ENCODE peak calls at places on chromosomes 4 and X, in four cellular contexts. One of them, this sample, is unnamed. For H3K79me1 and H3K36me3, the result is how much of the 10 kb centered on the place peaks cover.

GRCh38 chr4:84878090-84878489 is 88.4 kb downstream of the WDFY3 start:
- DNase-seq in mesenchymal stem cell: peak
- DNase-seq in H1: no peak
- DNase-seq in IMR-90: peak
- DNase-seq in this sample: peak

GRCh38 chr4:54165438-54165837 is 63.7 kb upstream of the PDGFRA start:
- DNase-seq in H1: no peak
- DNase-seq in mesenchymal stem cell: peak
- DNase-seq in IMR-90: peak
- DNase-seq in this sample: peak

GRCh38 chrX:112053169-112053568 is 29.4 kb downstream of the TRPC5 start:
- DNase-seq in IMR-90: no peak
- DNase-seq in H1: no peak
- DNase-seq in mesenchymal stem cell: no peak
- DNase-seq in this sample: no peak

GRCh38 chrX:41789374-41789773 is 65.4 kb downstream of the GPR82 start:
- DNase-seq in H1: no peak
- DNase-seq in IMR-90: no peak
- DNase-seq in mesenchymal stem cell: no peak
- DNase-seq in this sample: no peak

GRCh38 chr4:154615211-154615610 is 2.8 kb upstream of the FGG start:
- DNase-seq in IMR-90: no peak
- DNase-seq in mesenchymal stem cell: no peak
- DNase-seq in H1: no peak
- DNase-seq in this sample: no peak

GRCh38 chrX:39073131-39073530 is 271.9 kb downstream of the MID1IP1 start:
- DNase-seq in mesenchymal stem cell: no peak
- DNase-seq in H1: no peak
- DNase-seq in IMR-90: no peak
- DNase-seq in this sample: no peak

GRCh38 chr4:125735107-125735506 is 420.4 kb downstream of the FAT4 start:
- DNase-seq in H1: no peak
- DNase-seq in IMR-90: peak
- DNase-seq in mesenchymal stem cell: peak
- DNase-seq in this sample: peak

GRCh38 chrX:122418758-122419157 is 765.3 kb upstream of the GRIA3 start:
- DNase-seq in IMR-90: no peak
- DNase-seq in mesenchymal stem cell: no peak
- DNase-seq in H1: no peak
- DNase-seq in this sample: no peak

GRCh38 chr4:795726-796119 is 30.2 kb downstream of the CPLX1 start:
- DNase-seq in IMR-90: no peak
- DNase-seq in mesenchymal stem cell: no peak
- DNase-seq in H1: no peak
- DNase-seq in this sample: no peak

GRCh38 chr4:153593166-153593565 is 90.9 kb upstream of the TLR2 start:
- DNase-seq in IMR-90: no peak
- DNase-seq in mesenchymal stem cell: no peak
- DNase-seq in H1: no peak
- DNase-seq in this sample: peak

GRCh38 chrX:70979136-70979762 is 48.4 kb upstream of the SLC7A3 start:
- DNase-seq in mesenchymal stem cell: peak
- DNase-seq in IMR-90: peak
- DNase-seq in H1: no peak
- DNase-seq in this sample: peak

GRCh38 chr4:140238353-140239041 is 84.5 kb upstream of the MAML3 start:
- DNase-seq in IMR-90: peak
- DNase-seq in mesenchymal stem cell: no peak
- DNase-seq in H1: no peak
- DNase-seq in this sample: peak

GRCh38 chr4:27049101-27049829 is 188.6 kb downstream of the STIM2 start:
- DNase-seq in mesenchymal stem cell: no peak
- DNase-seq in H1: no peak
- DNase-seq in IMR-90: no peak
- DNase-seq in this sample: no peak

GRCh38 chr4:136864580-136865185 is 667.6 kb downstream of the PCDH18 start:
- DNase-seq in IMR-90: peak
- DNase-seq in H1: no peak
- DNase-seq in mesenchymal stem cell: peak
- DNase-seq in this sample: peak

GRCh38 chr4:159358226-159358625 is 255.3 kb downstream of the RAPGEF2 start:
- DNase-seq in H1: no peak
- DNase-seq in IMR-90: peak
- DNase-seq in mesenchymal stem cell: peak
- DNase-seq in this sample: no peak

GRCh38 chrX:150270622-150271021 is 92.5 kb upstream of the MAMLD1 start:
- DNase-seq in H1: no peak
- DNase-seq in mesenchymal stem cell: no peak
- DNase-seq in IMR-90: no peak
- DNase-seq in this sample: no peak

GRCh38 chr4:87033902-87034301 is 99.1 kb downstream of the AFF1 start:
- DNase-seq in mesenchymal stem cell: no peak
- DNase-seq in H1: no peak
- DNase-seq in IMR-90: no peak
- DNase-seq in this sample: peak

GRCh38 chr4:168263039-168263438 is 55.5 kb downstream of the DDX60 start:
- DNase-seq in mesenchymal stem cell: no peak
- DNase-seq in IMR-90: no peak
- DNase-seq in H1: no peak
- DNase-seq in this sample: no peak

GRCh38 chr4:83855044-83855443 is 319.1 kb downstream of the GPAT3 start:
- DNase-seq in IMR-90: peak
- DNase-seq in H1: no peak
- DNase-seq in mesenchymal stem cell: peak
- DNase-seq in this sample: peak

GRCh38 chrX:97397371-97397770 is 513.7 kb downstream of the RPA4 start:
- DNase-seq in IMR-90: peak
- DNase-seq in mesenchymal stem cell: peak
- DNase-seq in H1: no peak
- DNase-seq in this sample: no peak

GRCh38 chrX:123308663-123309062 is 124.6 kb downstream of the GRIA3 start:
- DNase-seq in H1: no peak
- DNase-seq in mesenchymal stem cell: no peak
- DNase-seq in IMR-90: no peak
- DNase-seq in this sample: no peak

GRCh38 chr4:163350672-163351071 is 7.0 kb downstream of the NPY5R start:
- DNase-seq in mesenchymal stem cell: peak
- DNase-seq in IMR-90: no peak
- DNase-seq in H1: no peak
- DNase-seq in this sample: no peak

GRCh38 chr4:39812500-39812899 is 114.6 kb downstream of the UBE2K start:
- DNase-seq in IMR-90: no peak
- DNase-seq in mesenchymal stem cell: no peak
- DNase-seq in H1: no peak
- DNase-seq in this sample: no peak

GRCh38 chr4:137700751-137701150 is 168.5 kb upstream of the PCDH18 start:
- DNase-seq in H1: no peak
- DNase-seq in IMR-90: peak
- DNase-seq in mesenchymal stem cell: no peak
- DNase-seq in this sample: no peak

GRCh38 chr4:170004656-170005250 is 21.4 kb downstream of the MFAP3L start:
- DNase-seq in IMR-90: no peak
- DNase-seq in H1: no peak
- DNase-seq in mesenchymal stem cell: no peak
- DNase-seq in this sample: peak

GRCh38 chr4:128904821-128905220 is 95.3 kb downstream of the JADE1 start:
- DNase-seq in H1: no peak
- DNase-seq in IMR-90: no peak
- DNase-seq in mesenchymal stem cell: no peak
- DNase-seq in this sample: no peak

GRCh38 chrX:115339441-115340025 is 50.0 kb downstream of the LUZP4 start:
- DNase-seq in H1: no peak
- DNase-seq in IMR-90: peak
- DNase-seq in mesenchymal stem cell: peak
- DNase-seq in this sample: no peak

GRCh38 chrX:45295587-45295986 is 94.9 kb upstream of the DIPK2B start:
- DNase-seq in H1: no peak
- DNase-seq in IMR-90: peak
- DNase-seq in mesenchymal stem cell: peak
- DNase-seq in this sample: no peak

GRCh38 chr4:104294811-104295210 is 199.9 kb downstream of the CXXC4 start:
- DNase-seq in mesenchymal stem cell: no peak
- DNase-seq in IMR-90: no peak
- DNase-seq in H1: no peak
- DNase-seq in this sample: no peak

GRCh38 chrX:11530621-11531020 is 135.1 kb downstream of the ARHGAP6 start:
- DNase-seq in mesenchymal stem cell: peak
- DNase-seq in H1: no peak
- DNase-seq in IMR-90: peak
- DNase-seq in this sample: no peak
- H3K79me1 ChIP-seq in mesenchymal stem cell: under half
- H3K79me1 ChIP-seq in H1: under half
- H3K79me1 ChIP-seq in IMR-90: under half
- H3K79me1 ChIP-seq in this sample: under half

GRCh38 chrX:40720811-40721210 is 14.5 kb downstream of the MED14 start:
- DNase-seq in H1: no peak
- DNase-seq in mesenchymal stem cell: no peak
- DNase-seq in IMR-90: no peak
- DNase-seq in this sample: no peak
- H3K4ac ChIP-seq in H1: no peak
- H3K4ac ChIP-seq in mesenchymal stem cell: no peak
- H3K4ac ChIP-seq in IMR-90: no peak
- H3K4ac ChIP-seq in this sample: no peak

GRCh38 chr4:81436928-81437327 is 34.8 kb downstream of the RASGEF1B start:
- DNase-seq in H1: no peak
- DNase-seq in IMR-90: no peak
- DNase-seq in mesenchymal stem cell: no peak
- DNase-seq in this sample: no peak
- H3K36me3 ChIP-seq in H1: under half
- H3K36me3 ChIP-seq in IMR-90: under half
- H3K36me3 ChIP-seq in mesenchymal stem cell: under half
- H3K36me3 ChIP-seq in this sample: under half

GRCh38 chrX:30781711-30782444 is 107.2 kb downstream of the TAB3 start:
- DNase-seq in mesenchymal stem cell: no peak
- DNase-seq in H1: no peak
- DNase-seq in IMR-90: no peak
- DNase-seq in this sample: no peak

GRCh38 chrX:30779453-30780030 is 109.5 kb downstream of the TAB3 start:
- DNase-seq in mesenchymal stem cell: no peak
- DNase-seq in IMR-90: no peak
- DNase-seq in H1: no peak
- DNase-seq in this sample: no peak

GRCh38 chrX:30777575-30777974 is 111.5 kb downstream of the TAB3 start:
- DNase-seq in mesenchymal stem cell: no peak
- DNase-seq in IMR-90: no peak
- DNase-seq in H1: no peak
- DNase-seq in this sample: no peak
- H3K79me1 ChIP-seq in mesenchymal stem cell: under half
- H3K79me1 ChIP-seq in IMR-90: under half
- H3K79me1 ChIP-seq in H1: under half
- H3K79me1 ChIP-seq in this sample: under half

DNA sequence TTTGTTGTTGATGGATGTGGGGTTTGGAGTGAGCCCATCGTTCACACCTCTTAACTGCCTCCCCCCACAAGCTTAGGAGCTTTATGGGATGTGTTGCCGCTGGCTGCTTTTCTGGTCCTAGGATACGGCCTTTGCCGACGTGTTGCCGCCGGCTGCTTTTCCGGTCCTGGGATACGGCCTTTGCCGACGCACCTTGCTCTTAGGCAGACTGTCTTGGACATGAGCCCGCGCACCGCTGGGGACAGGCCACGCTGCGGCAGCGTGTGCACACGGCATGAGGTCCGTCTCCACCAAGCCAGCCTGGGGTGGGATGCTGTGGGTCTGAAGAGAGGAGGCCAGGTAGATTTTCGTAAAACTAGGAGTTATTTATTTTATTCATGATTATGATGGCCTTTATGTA is 14.2 kb downstream of the RGS12 start:
- DNase-seq in mesenchymal stem cell: no peak
- DNase-seq in IMR-90: no peak
- DNase-seq in H1: no peak
- DNase-seq in this sample: no peak
- H3K4ac ChIP-seq in mesenchymal stem cell: no peak
- H3K4ac ChIP-seq in IMR-90: no peak
- H3K4ac ChIP-seq in H1: no peak
- H3K4ac ChIP-seq in this sample: no peak

DNA sequence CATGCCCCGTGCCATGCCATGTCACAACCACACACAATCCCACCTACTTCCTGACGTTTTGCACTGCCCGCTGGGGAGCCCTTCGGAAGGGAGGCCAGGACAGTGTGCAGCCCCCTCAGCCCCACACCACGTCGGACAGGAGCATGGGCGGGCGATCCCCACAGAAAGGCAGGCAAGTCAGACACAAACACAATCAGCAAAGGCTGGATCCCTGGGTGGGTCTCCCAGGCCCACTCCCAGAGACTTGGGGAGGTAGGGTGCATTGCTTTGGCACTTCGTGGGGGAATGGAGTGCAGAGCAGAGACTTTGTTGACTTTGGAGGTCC is 14.1 kb downstream of the LETM1 start:
- DNase-seq in IMR-90: no peak
- DNase-seq in H1: no peak
- DNase-seq in mesenchymal stem cell: no peak
- DNase-seq in this sample: no peak
- H3K36me3 ChIP-seq in IMR-90: under half
- H3K36me3 ChIP-seq in H1: under half
- H3K36me3 ChIP-seq in mesenchymal stem cell: half or more
- H3K36me3 ChIP-seq in this sample: under half

GRCh38 chrX:103889216-103889615 is 57.2 kb upstream of the RAB9B start:
- DNase-seq in IMR-90: no peak
- DNase-seq in mesenchymal stem cell: no peak
- DNase-seq in H1: no peak
- DNase-seq in this sample: no peak
- H3K79me1 ChIP-seq in IMR-90: under half
- H3K79me1 ChIP-seq in mesenchymal stem cell: under half
- H3K79me1 ChIP-seq in H1: under half
- H3K79me1 ChIP-seq in this sample: under half

DNA sequence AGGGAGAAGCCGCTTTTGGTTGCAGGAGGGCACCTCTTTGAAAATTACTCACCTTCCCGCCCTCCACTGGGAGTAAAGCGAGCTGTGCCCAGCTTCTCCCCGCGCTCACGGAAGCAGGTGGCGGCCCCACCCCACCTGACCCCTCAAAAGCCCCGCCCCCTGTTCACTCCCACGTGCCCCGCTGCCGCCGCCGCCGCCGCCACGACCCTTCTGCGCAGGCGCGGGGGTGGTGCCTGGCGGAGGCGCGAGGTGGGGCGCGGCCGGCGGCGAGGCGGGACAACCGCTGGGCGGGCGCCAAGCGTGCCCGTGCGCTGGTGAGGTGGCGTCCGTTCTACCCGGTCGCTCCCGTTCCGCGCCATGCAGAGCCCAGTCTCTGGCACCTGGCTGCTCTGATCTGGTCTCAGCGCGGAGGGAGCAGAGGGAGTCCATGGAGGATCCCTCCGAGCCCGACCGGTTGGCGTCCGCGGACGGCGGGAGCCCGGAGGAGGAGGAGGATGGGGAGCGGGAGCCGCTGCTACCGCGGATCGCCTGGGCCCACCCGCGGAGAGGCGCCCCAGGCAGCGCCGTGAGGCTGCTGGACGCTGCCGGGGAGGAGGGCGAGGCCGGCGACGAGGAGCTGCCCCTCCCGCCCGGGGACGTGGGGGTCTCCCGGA is at the start of gene PI4K2B:
- DNase-seq in IMR-90: peak
- DNase-seq in H1: peak
- DNase-seq in mesenchymal stem cell: peak
- DNase-seq in this sample: peak
- H3K4ac ChIP-seq in IMR-90: peak
- H3K4ac ChIP-seq in H1: peak
- H3K4ac ChIP-seq in mesenchymal stem cell: peak
- H3K4ac ChIP-seq in this sample: peak

This sample was measured in mesendoderm.